ENCODE peak calls at places on chromosomes 5 and 9, in four cellular contexts. B is K562, C is HCT116, T is HepG2. X is an unnamed sample.
A peak's percentile ranks its signal among the peaks of the same experiment; 100 is the strongest.

GRCh38 chr9:130872912-130873503 is 23.6 kb downstream of the QRFP start:
- DNase-seq in B (no peak), C (no peak), T (peak; percentile 84), X (no peak)

GRCh38 chr5:151155777-151156731 is 1.5 kb downstream of the ANXA6 start:
- DNase-seq in B (peak; percentile 21), C (no peak), T (peak; percentile 42), X (no peak)

GRCh38 chr9:37969130-37969529 is 65.2 kb upstream of the SLC25A51 start:
- DNase-seq in B (peak; percentile 84), C (no peak), T (peak; percentile 73), X (no peak)

GRCh38 chr5:32828492-32828891 is 117.4 kb downstream of the NPR3 start:
- DNase-seq in B (no peak), C (no peak), T (no peak), X (no peak)

GRCh38 chr5:56649569-56649968 is 165.8 kb upstream of the MAP3K1 start:
- DNase-seq in B (no peak), C (no peak), T (no peak), X (no peak)

GRCh38 chr9:79731483-79731882 is 159.7 kb downstream of the TLE4 start:
- DNase-seq in B (no peak), C (no peak), T (no peak), X (no peak)

GRCh38 chr5:142618125-142618524 is 67.8 kb downstream of the FGF1 start:
- DNase-seq in B (no peak), C (no peak), T (no peak), X (no peak)

GRCh38 chr5:177513500-177513899 is 3.3 kb downstream of the DDX41 start:
- DNase-seq in B (no peak), C (no peak), T (no peak), X (no peak)

GRCh38 chr5:143934821-143935220 is 122.9 kb downstream of the HMHB1 start:
- DNase-seq in B (no peak), C (no peak), T (no peak), X (no peak)

GRCh38 chr9:114551750-114552685 is 35.6 kb upstream of the ATP6V1G1 start:
- DNase-seq in B (peak; percentile 85), C (peak; percentile 92), T (peak; percentile 69), X (peak; percentile 93)

GRCh38 chr5:175257128-175257846 is 186.7 kb downstream of the DRD1 start:
- DNase-seq in B (no peak), C (no peak), T (no peak), X (no peak)

GRCh38 chr9:113511047-113511521 is 47.6 kb downstream of the RGS3 start:
- DNase-seq in B (no peak), C (no peak), T (no peak), X (no peak)

GRCh38 chr9:134966270-134966669 is 48.6 kb upstream of the FCN1 start:
- DNase-seq in B (no peak), C (no peak), T (no peak), X (no peak)

GRCh38 chr5:75235711-75236110 is 967 bp downstream of the ANKRD31 start:
- DNase-seq in B (peak; percentile 13), C (no peak), T (no peak), X (no peak)

GRCh38 chr5:154782326-154782725 is 27.1 kb downstream of the LARP1 start:
- DNase-seq in B (peak; percentile 60), C (no peak), T (no peak), X (no peak)

GRCh38 chr5:95102080-95102479 is 182.8 kb downstream of the MCTP1 start:
- DNase-seq in B (no peak), C (no peak), T (no peak), X (no peak)

GRCh38 chr5:16550316-16550952 is 66.4 kb downstream of the RETREG1 start:
- DNase-seq in B (peak; percentile 81), C (peak; percentile 56), T (peak; percentile 66), X (peak; percentile 53)

GRCh38 chr9:36358486-36358885 is 41.6 kb downstream of the RNF38 start:
- DNase-seq in B (no peak), C (no peak), T (no peak), X (no peak)

GRCh38 chr5:33281507-33281906 is 159.3 kb upstream of the TARS1 start:
- DNase-seq in B (no peak), C (no peak), T (no peak), X (no peak)

GRCh38 chr5:134989291-134989830 is 21.7 kb downstream of the CATSPER3 start:
- DNase-seq in B (no peak), C (no peak), T (no peak), X (no peak)

GRCh38 chr5:142716963-142717362 is 31.1 kb upstream of the FGF1 start:
- DNase-seq in B (peak; percentile 35), C (peak; percentile 47), T (peak; percentile 54), X (no peak)

GRCh38 chr5:150918613-150919012 is 13.8 kb upstream of the ZNF300 start:
- DNase-seq in B (no peak), C (no peak), T (no peak), X (no peak)

GRCh38 chr9:115213777-115214428 is 95.9 kb upstream of the TNC start:
- DNase-seq in B (no peak), C (no peak), T (no peak), X (no peak)

GRCh38 chr9:112820886-112821285 is 69.8 kb downstream of the SLC46A2 start:
- DNase-seq in B (no peak), C (no peak), T (no peak), X (no peak)

GRCh38 chr5:161093105-161093504 is 241.1 kb upstream of the ATP10B start:
- DNase-seq in B (no peak), C (no peak), T (no peak), X (no peak)

GRCh38 chr5:85452322-85453025 is 1067.8 kb upstream of the EDIL3 start:
- DNase-seq in B (peak; percentile 24), C (no peak), T (no peak), X (no peak)

GRCh38 chr5:40198736-40199135 is 481.0 kb upstream of the PTGER4 start:
- DNase-seq in B (no peak), C (no peak), T (no peak), X (no peak)

GRCh38 chr9:13485068-13485596 is 205.6 kb upstream of the MPDZ start:
- DNase-seq in B (no peak), C (no peak), T (no peak), X (no peak)

GRCh38 chr5:112551437-112552018 is 132.5 kb upstream of the EPB41L4A start:
- DNase-seq in B (peak; percentile 75), C (peak; percentile 59), T (peak; percentile 39), X (peak; percentile 39)

DNA sequence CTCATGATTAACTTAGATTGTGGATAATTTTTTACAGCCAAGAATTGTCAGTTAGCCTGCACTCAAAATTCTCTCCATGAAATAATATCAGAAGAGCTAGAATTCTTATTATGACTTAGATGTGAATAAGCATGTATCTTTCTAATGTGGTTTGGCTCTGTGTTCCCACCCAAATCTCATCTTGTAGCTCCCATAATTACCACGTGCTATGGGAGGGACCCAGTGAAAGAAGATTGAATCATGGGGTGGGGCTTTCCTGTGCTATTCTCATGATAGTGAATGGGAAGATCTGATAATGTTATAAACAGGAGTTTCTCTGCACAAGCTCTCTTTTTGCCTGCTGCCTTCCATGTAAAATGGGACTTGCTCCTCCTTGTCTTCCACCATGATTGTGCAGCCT is 176.8 kb downstream of the MAT2B start:
- DNase-seq in B (no peak), C (no peak), T (no peak), X (no peak)
- TF ChIP-seq TCF7L2 in B (no peak), C (no peak), T (no peak), X (no peak)

GRCh38 chr9:104861406-104861805 is 66.5 kb downstream of the ABCA1 start:
- DNase-seq in B (no peak), C (no peak), T (no peak), X (no peak)
- TF ChIP-seq SIN3A in B (no peak), C (no peak), T (no peak), X (no peak)

GRCh38 chr9:99023831-99024230 is 80.1 kb downstream of the COL15A1 start:
- DNase-seq in B (peak; percentile 39), C (no peak), T (no peak), X (no peak)
- TF ChIP-seq REST in B (no peak), C (no peak), T (no peak), X (no peak)

GRCh38 chr9:88090151-88090581 is 48.1 kb downstream of the SPATA31C2 start:
- DNase-seq in B (no peak), C (no peak), T (no peak), X (no peak)

GRCh38 chr9:88087906-88088305 is 50.4 kb downstream of the SPATA31C2 start:
- DNase-seq in B (no peak), C (no peak), T (no peak), X (no peak)

GRCh38 chr9:88092699-88093359 is 45.4 kb downstream of the SPATA31C2 start:
- DNase-seq in B (no peak), C (no peak), T (no peak), X (no peak)
- TF ChIP-seq TCF7L2 in B (no peak), C (no peak), T (no peak), X (no peak)

DNA sequence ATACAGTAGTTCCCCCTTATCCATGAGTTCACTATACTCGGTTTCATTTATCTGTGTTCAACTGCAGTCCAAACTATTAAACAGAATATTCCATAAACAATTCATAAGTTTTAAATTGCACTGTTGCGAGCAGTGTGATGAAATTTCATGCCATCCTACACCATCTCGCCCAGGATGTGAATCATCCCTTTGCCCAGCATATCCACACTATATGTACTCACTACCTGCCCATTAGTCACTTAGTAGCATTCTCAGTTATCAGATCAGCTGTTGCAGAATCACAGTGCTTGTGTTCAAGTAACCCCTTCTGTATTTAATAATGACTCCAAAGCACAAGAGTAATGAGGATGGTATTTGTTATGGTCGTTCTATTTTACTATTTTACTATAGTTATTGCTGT is 51.5 kb downstream of the SHOC1 start:
- DNase-seq in B (no peak), C (peak; percentile 87), T (peak; percentile 6), X (peak; percentile 89)
- TF ChIP-seq SIN3A in B (no peak), C (peak; percentile 74), T (no peak), X (no peak)

DNA sequence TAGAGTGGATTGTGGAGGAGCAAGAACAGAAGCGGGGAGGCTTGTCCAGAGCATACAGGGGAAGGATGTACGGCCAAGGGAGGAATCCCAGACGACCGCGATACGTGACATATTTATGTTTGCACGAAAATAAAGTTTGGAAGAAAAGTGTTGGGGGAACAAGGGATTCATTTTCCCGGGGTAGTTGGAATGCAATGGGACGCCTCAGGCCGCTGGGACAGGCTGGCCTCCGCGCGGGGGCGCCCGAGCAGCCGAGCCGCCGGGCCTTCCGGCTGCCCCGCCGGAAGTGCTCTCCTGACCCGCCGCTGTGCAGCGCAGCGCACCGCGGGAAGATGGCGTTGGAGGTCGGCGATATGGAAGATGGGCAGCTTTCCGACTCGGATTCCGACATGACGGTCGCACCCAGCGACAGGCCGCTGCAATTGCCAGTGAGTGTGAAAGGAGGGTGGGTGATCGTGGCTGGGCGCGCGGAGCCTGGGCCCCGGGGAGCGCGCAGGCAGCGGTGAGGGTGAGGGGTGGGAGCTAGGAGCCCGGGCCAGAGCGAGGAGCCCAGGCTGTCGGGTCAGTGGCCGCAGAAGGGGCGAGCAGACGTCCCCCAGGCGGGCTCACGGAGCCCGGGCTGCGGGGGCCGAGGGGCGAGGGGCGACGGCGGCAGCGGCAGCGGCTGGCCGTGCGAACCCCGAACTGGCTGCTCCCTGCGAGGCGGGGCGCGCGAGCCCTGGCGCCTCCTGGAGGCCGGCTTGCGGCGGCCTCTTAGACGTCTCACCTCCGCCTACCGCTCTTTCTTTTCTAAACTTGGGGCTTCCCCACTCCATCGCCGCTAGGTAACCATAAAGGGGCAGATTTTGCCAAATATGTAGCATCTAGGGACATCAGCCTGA is at the start of gene PHAX:
- DNase-seq in B (peak; percentile 89), C (no peak), T (peak; percentile 60), X (peak; percentile 36)
- TF ChIP-seq REST in B (no peak), C (no peak), T (no peak), X (peak; percentile 22)

X was measured in Panc1.